ENCODE peak calls at places on chromosome 14, in four cellular contexts. C, Z, H and A are unnamed samples.

GRCh38 chr14:93103392-93104080 is 12.2 kb downstream of the ITPK1 start:
- DNase-seq in Z (no peak), C (no peak), H (no peak), A (no peak)

GRCh38 chr14:92959761-92960680 is 37.1 kb downstream of the CHGA start:
- DNase-seq in C (no peak), Z (no peak), H (no peak), A (no peak)

GRCh38 chr14:74661726-74662450 is 49.9 kb upstream of the LTBP2 start:
- DNase-seq in C (no peak), Z (no peak), H (no peak), A (no peak)

GRCh38 chr14:69464829-69465228 is 19.7 kb upstream of the PLEKHD1 start:
- DNase-seq in C (no peak), H (no peak), Z (no peak), A (no peak)

GRCh38 chr14:60485057-60485599 is 735 bp downstream of the C14orf39 start:
- DNase-seq in H (no peak), Z (peak), C (no peak), A (no peak)

GRCh38 chr14:96410119-96410518 is 18.2 kb downstream of the AK7 start:
- DNase-seq in C (peak), Z (no peak), H (no peak), A (no peak)

GRCh38 chr14:42222924-42223471 is 616.3 kb downstream of the LRFN5 start:
- DNase-seq in C (no peak), H (peak), Z (peak), A (peak)

GRCh38 chr14:65879218-65880009 is 466.9 kb downstream of the FUT8 start:
- DNase-seq in C (no peak), H (peak), Z (no peak), A (no peak)

GRCh38 chr14:105944632-105945610 is 418.5 kb downstream of the TMEM121 start:
- DNase-seq in H (peak), C (peak), Z (peak), A (peak)

GRCh38 chr14:54762296-54762695 is 140.3 kb downstream of the GCH1 start:
- DNase-seq in Z (no peak), H (no peak), C (no peak), A (no peak)

GRCh38 chr14:68444449-68445168 is 348.3 kb downstream of the ZFP36L1 start:
- DNase-seq in H (no peak), C (peak), Z (no peak), A (no peak)

GRCh38 chr14:95061317-95062093 is 95.8 kb downstream of the DICER1 start:
- DNase-seq in C (no peak), Z (no peak), H (no peak), A (no peak)

GRCh38 chr14:72503696-72504368 is 390.1 kb downstream of the DPF3 start:
- DNase-seq in Z (no peak), H (no peak), C (no peak), A (no peak)

GRCh38 chr14:29810657-29811056 is 117.0 kb downstream of the PRKD1 start:
- DNase-seq in H (no peak), Z (no peak), C (no peak), A (no peak)

GRCh38 chr14:58280954-58281787 is 17.2 kb upstream of the ARID4A start:
- DNase-seq in C (no peak), Z (no peak), H (peak), A (no peak)

GRCh38 chr14:70672328-70672675 is 30.6 kb downstream of the TTC9 start:
- DNase-seq in Z (no peak), H (no peak), C (no peak), A (no peak)

GRCh38 chr14:96584199-96584906 is 82.2 kb downstream of the PAPOLA start:
- DNase-seq in H (peak), Z (peak), C (peak), A (peak)

GRCh38 chr14:92973265-92973797 is 50.4 kb downstream of the CHGA start:
- DNase-seq in C (peak), H (peak), Z (peak), A (peak)

GRCh38 chr14:32129124-32129523 is 52.0 kb downstream of the ARHGAP5 start:
- DNase-seq in C (no peak), Z (no peak), H (peak), A (no peak)

GRCh38 chr14:99374964-99375363 is 103.0 kb upstream of the BCL11B start:
- DNase-seq in C (no peak), Z (no peak), H (no peak), A (no peak)

GRCh38 chr14:93009471-93010117 is 86.6 kb downstream of the CHGA start:
- DNase-seq in H (no peak), C (no peak), Z (no peak), A (no peak)

GRCh38 chr14:103073876-103074698 is 9.9 kb upstream of the LBHD2 start:
- DNase-seq in H (peak), Z (no peak), C (no peak), A (no peak)

GRCh38 chr14:102408729-102409128 is 46.0 kb downstream of the TECPR2 start:
- DNase-seq in H (no peak), Z (no peak), C (no peak), A (no peak)

GRCh38 chr14:72812292-72812851 is 81.5 kb downstream of the DPF3 start:
- DNase-seq in C (no peak), Z (peak), H (no peak), A (no peak)

GRCh38 chr14:67436006-67436866 is 24.3 kb upstream of the PLEK2 start:
- DNase-seq in C (peak), Z (peak), H (no peak), A (no peak)

GRCh38 chr14:97379091-97379531 is 581.9 kb downstream of the VRK1 start:
- DNase-seq in C (no peak), Z (peak), H (no peak), A (no peak)

GRCh38 chr14:74495356-74495755 is 1.8 kb downstream of the ISCA2 start:
- DNase-seq in H (no peak), Z (no peak), C (no peak), A (no peak)

GRCh38 chr14:67533754-67534085 is 630 bp downstream of the PLEKHH1 start:
- DNase-seq in C (no peak), H (no peak), Z (no peak), A (no peak)

DNA sequence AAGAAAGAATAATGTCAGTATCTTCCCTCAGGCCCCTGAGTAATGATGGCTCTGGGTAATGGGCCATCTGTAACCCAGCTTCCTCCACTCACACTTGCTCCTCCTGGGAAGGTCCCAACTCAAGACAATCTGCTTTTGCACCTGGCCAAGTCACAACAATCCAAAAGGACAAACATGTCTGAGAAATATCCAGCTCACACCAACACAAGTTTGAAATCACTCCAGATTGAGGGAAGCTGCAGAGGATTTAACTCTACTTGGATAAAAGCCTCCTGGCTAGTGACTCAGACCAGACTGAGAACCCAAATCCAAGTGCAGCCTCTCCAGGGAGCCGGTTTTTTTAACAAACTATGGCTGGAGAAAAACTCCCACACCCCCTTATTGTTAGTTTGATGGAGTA is 34.2 kb downstream of the RTRAF start:
- DNase-seq in Z (no peak), C (no peak), H (no peak), A (no peak)
- H3K4me2 ChIP-seq in Z (no peak), C (no peak), H (no peak), A (no peak)

GRCh38 chr14:40218282-40218941 is 786.2 kb upstream of the FBXO33 start:
- DNase-seq in Z (no peak), H (no peak), C (no peak), A (no peak)

GRCh38 chr14:40219032-40219431 is 786.8 kb upstream of the FBXO33 start:
- DNase-seq in Z (no peak), C (no peak), H (no peak), A (no peak)

GRCh38 chr14:40213701-40214100 is 781.5 kb upstream of the FBXO33 start:
- DNase-seq in Z (no peak), C (no peak), H (no peak), A (no peak)

GRCh38 chr14:40221428-40221827 is 789.2 kb upstream of the FBXO33 start:
- DNase-seq in Z (no peak), H (no peak), C (no peak), A (no peak)

DNA sequence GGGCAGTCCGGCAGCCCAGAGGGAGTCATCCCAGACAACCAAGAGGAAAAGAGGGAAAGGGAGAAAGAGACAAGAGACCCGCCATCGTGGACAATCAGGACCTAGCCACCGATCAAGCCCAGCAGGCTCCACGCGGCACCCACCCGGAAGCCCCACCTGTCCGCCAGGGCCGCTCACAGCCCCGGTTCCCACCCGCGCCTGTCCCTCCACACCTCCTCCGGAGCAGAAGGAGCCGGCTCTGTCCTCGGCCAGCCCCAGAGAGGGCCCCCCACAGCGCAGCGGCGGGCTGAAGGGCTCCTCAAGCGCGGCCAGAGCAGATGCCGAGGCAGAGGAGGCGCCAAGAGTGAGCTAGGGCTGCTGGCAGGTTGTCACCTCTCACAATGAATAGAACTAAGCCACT is 784.7 kb upstream of the FBXO33 start:
- DNase-seq in H (no peak), C (no peak), Z (no peak), A (no peak)
- H3K27ac ChIP-seq in H (no peak), C (no peak), Z (no peak), A (no peak)

DNA sequence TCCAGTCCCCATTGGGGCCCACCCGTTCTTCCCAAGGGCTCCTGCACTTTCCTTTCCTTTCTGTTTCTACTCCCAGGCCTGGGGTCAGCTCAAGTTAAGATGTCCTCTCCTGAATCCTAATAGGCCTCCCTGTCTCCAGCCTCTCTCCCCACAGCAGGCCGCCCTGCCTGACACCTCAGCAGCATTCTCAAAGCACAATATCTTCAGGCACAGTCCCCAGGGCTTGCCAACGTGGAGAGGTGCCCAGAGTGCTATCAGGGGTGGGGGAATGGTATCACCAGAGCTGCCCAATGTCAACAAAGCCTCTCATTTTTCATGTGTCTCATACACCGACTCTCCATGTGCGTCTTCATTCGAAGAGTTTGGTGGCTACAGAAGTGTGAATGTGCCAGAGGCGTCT is 123.0 kb downstream of the FOXN3 start:
- DNase-seq in C (no peak), Z (no peak), H (no peak), A (no peak)
- H3K4me2 ChIP-seq in C (no peak), Z (peak), H (no peak), A (no peak)

DNA sequence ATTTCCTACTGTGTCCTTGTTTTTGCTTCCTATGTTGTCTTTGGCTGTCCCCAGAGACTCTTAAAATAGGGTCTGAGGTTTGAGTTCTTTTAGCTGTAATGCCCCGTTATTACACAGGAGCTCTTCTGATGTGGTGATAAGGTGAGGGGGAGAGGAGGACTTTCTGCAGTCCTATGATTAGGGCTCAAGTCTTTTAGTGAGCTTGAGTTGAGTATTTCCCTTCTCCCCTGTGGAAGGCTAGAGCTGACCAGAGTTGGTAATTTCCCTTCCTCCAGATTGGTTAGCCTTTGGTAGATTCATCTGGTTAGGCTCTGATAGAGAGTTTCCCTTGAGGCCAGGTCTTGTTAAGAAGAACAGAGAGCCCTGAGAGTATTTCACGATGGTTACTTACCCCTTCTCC is 4.3 kb upstream of the HIF1A start:
- DNase-seq in H (no peak), Z (no peak), C (no peak), A (no peak)
- H3K27ac ChIP-seq in H (no peak), Z (peak), C (no peak), A (no peak)

GRCh38 chr14:104140463-104141331 is 2.3 kb downstream of the KIF26A start:
- DNase-seq in C (no peak), Z (no peak), H (no peak), A (no peak)
- H3K4me2 ChIP-seq in C (no peak), Z (peak), H (no peak), A (no peak)

GRCh38 chr14:38210168-38210567 is 2.5 kb downstream of the SSTR1 start:
- DNase-seq in C (no peak), Z (peak), H (peak), A (no peak)
- H3K27ac ChIP-seq in C (no peak), Z (no peak), H (no peak), A (no peak)

DNA sequence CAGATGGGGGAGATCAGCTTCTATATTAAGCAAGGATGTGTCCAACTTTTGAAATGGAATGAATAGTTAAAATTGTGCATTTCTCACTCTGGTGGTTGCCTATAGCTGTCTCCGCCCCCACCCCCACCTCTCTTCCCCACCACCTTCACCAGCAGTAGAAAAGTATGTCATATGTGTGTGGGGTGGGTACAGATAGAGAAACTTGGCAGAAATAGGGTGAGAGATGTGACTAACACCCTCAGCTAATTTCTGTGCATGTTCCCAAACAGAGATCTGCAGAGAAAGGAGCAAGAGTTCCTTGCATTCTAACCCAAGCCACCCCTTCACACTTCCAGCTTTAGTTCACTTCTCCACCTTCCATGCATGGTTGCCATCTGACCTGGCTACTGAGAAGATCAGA is 980.1 kb downstream of the NRXN3 start:
- DNase-seq in Z (no peak), H (no peak), C (no peak), A (no peak)
- H3K4me2 ChIP-seq in Z (no peak), H (no peak), C (no peak), A (no peak)

GRCh38 chr14:63891148-63891964 is 38.6 kb downstream of the SYNE2 start:
- DNase-seq in C (no peak), Z (peak), H (no peak), A (no peak)

GRCh38 chr14:63897706-63898105 is 44.9 kb downstream of the SYNE2 start:
- DNase-seq in Z (no peak), C (no peak), H (no peak), A (no peak)

GRCh38 chr14:63893701-63894458 is 41.1 kb downstream of the SYNE2 start:
- DNase-seq in C (no peak), H (peak), Z (peak), A (no peak)

GRCh38 chr14:63896278-63896720 is 43.5 kb downstream of the SYNE2 start:
- DNase-seq in Z (no peak), C (peak), H (peak), A (no peak)

DNA sequence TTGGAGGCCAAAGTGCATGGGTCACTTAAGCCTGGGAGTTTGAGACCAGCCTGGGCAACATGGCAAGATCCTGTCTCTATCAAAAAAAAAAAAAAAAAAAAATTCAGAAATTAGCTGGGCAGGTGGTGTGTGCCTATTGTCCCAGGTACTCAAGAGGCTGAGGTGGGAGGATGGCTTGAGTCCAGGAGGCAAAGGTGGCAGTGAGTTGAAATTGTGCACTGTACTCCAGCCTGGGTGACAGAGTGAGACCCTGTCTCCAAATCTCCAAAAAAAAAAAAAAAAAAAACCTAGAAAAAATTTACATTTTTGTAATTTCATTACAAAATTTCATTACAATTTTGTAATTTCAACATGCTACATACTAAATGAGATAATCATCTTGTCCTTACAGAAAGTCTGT is 42.7 kb downstream of the SYNE2 start:
- DNase-seq in Z (no peak), H (no peak), C (no peak), A (no peak)
- H3K27ac ChIP-seq in Z (no peak), H (peak), C (no peak), A (no peak)

GRCh38 chr14:50757702-50758101 is 73.3 kb downstream of the NIN start:
- DNase-seq in H (no peak), C (no peak), Z (no peak), A (no peak)
- H3K4me2 ChIP-seq in H (no peak), C (no peak), Z (no peak), A (no peak)

DNA sequence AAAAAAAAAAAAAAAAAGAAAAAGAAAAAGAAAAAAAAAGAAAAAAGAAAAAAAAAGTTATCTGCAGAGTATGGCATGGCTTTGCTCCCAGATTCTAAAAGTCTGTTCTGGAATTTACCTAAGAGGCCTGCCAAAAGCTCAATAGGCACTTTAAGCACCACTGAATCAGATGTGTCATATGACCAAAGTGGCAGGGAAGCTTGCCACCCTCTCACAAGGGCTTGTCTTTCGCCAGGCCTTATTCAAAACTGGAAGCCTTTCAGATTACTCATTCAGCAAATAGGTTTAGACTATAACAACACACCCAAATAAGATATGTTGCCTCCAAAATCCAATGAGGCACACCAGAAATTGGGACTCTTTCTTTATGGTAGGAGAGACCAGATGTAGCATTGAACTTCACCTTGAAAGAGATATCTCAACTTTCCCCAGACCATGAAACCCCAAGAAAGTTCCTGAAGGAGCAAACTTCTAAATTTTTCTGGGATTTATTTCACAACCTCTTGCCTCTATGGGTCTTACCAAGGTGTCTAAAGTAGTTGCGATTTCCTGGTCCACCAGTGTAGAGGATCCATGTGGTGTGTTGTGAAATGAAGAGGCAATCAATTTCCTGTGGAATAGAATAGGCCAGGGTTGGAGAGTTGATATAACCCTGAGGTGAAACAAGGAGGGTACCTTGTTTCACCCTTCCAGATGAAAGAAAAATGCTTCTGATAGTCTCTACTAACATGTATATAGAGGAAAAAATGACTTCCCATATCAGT is 218.8 kb downstream of the DAD1 start:
- DNase-seq in C (no peak), H (no peak), Z (no peak), A (no peak)
- H3K27ac ChIP-seq in C (no peak), H (no peak), Z (no peak), A (no peak)